ENCODE peak calls at places on chromosomes 1 and 21, in six cellular contexts. A, Y, U, B, F and P are unnamed samples.

GRCh38 chr1:156160744-156161181 is 7.4 kb downstream of the SEMA4A start:
- DNase-seq in A (peak; percentile 58), Y (peak; percentile 74), U (peak; percentile 75), B (peak; percentile 89), F (no peak), P (peak; percentile 82)

GRCh38 chr1:187621961-187622360 is 793.2 kb downstream of the PLA2G4A start:
- DNase-seq in A (peak; percentile 37), Y (no peak), U (peak; percentile 59), B (no peak), F (no peak), P (no peak)

GRCh38 chr1:159913451-159914192 is 11.7 kb downstream of the TAGLN2 start:
- DNase-seq in A (no peak), Y (no peak), U (no peak), B (peak; percentile 85), F (no peak), P (peak; percentile 71)

GRCh38 chr1:17439250-17440073 is at the start of gene RCC2:
- DNase-seq in A (peak; percentile 80), Y (peak; percentile 62), U (peak; percentile 87), B (no peak), F (no peak), P (peak; percentile 79)

GRCh38 chr1:67429528-67430357 is 459 bp downstream of the SERBP1 start:
- DNase-seq in A (no peak), Y (no peak), U (peak; percentile 34), B (no peak), F (no peak), P (peak; percentile 40)

GRCh38 chr1:112633628-112634027 is 14.0 kb downstream of the CAPZA1 start:
- DNase-seq in A (no peak), Y (no peak), U (no peak), B (no peak), F (no peak), P (peak; percentile 60)

GRCh38 chr1:11045428-11046269 is 1.4 kb downstream of the MASP2 start:
- DNase-seq in A (no peak), Y (no peak), U (no peak), B (peak; percentile 93), F (no peak), P (peak; percentile 49)

GRCh38 chr1:53046930-53047329 is 15.1 kb upstream of the PODN start:
- DNase-seq in A (peak; percentile 64), Y (no peak), U (peak; percentile 52), B (no peak), F (no peak), P (no peak)

GRCh38 chr1:64484651-64485050 is 14.7 kb downstream of the CACHD1 start:
- DNase-seq in A (no peak), Y (no peak), U (peak; percentile 22), B (no peak), F (no peak), P (no peak)

DNA sequence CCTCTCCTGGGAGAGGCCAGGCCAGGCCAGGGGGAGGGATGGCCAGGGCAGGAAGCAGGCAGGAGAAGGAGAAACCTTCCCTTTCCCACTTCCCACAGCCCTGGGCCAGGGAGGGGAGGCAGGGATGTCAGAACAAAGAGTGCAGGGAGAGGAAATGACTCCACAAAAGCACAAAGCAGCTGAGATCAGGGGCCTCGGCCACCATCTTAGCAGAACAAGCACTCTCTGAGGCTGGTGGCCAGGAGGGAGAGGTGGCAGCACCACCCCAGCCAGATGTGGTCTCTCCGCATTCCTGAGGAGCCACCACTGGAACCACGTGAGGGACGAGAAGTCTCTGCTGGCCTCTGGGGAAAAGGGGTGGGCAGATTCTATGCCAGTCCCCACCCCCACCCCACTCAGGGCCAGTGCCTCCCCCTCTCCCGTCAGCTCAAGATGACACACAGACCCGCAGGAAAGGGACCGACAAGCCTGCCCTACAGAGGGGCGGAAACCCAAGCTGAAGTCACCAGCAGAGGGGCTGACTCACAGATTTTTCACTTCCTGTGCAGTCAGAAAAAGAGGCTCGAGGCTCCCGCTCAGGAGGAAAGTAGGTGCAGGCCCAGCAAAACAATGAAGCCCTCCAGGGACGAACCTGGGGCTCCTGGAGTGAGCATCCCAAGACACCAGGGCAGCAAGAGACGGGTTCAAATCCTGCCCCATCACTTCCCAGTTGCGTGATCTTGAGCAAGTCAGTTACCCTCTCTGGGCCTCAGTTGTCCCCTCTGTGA is 24.1 kb upstream of the ALDH4A1 start:
- DNase-seq in A (peak; percentile 96), Y (no peak), U (peak; percentile 97), B (no peak), F (no peak), P (peak; percentile 86)
- H2BK5ac ChIP-seq in A (peak overlapping the region; percentile 98), Y (no peak overlapping the region), U (no peak overlapping the region), B (no peak overlapping the region), F (no peak overlapping the region), P (no peak overlapping the region)

DNA sequence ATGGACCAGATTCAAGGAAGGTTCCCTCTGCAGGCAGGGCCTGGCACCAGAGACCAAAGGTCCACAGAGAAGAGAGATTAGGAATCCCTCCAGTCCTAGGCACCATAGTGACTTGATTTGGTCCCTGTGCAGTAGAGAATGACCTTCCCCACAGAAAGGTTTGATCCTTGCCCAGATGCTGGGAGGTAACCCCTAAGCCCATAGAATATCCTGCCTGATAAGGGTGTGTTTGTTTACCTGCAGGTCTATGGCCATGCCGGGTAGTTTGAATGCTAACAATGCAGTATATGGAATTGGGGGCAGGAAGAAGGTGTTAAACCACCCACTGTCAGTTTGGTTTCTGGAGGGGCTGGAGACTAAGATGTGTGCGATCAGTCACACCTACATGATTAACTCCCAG is 57.1 kb upstream of the NFASC start:
- DNase-seq in A (no peak), Y (no peak), U (no peak), B (no peak), F (no peak), P (no peak)
- H3K23ac ChIP-seq in A (no peak overlapping the region), Y (no peak overlapping the region), U (no peak overlapping the region), B (no peak overlapping the region), F (no peak overlapping the region), P (no peak overlapping the region)

DNA sequence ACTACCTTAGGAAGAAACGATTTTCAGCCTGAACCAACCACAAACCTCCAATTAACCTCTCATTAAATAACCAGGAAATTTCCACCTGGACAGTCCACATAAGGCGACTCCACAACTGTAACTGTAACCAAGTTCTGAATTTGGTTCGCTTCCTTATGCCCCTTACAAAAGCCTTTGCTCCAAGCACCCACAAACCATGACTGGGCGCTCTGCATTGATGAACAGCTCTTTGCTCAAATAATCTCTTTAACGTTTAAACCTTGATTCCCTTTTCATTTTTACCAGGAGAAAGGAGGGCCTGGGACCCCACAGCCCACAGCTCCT is 38.2 kb upstream of the ZNF124 start:
- DNase-seq in A (peak; percentile 15), Y (no peak), U (no peak), B (no peak), F (no peak), P (no peak)
- H2BK5ac ChIP-seq in A (no peak overlapping the region), Y (no peak overlapping the region), U (no peak overlapping the region), B (no peak overlapping the region), F (peak overlapping the region; percentile 21), P (no peak overlapping the region)

DNA sequence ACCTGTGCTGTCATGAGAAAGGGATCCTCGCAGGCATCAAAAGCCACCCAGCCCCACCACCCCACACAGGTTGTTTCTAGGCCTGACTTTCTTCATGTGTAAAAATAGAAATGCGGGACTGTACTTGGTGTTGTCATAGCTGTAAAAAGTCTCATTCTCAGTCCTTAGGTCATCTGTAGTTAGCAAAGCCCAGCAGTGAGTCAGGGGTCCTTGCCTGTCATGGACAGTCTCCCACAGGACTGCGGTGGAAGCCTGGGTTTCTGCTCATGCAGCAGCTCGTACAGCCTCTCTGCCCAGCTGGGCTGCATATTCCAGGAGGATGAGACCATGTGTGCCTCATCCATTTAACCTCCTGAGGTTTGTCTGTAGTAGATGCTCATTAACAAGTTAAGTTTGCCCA is 58.2 kb downstream of the MRPS6 start:
- DNase-seq in A (peak; percentile 15), Y (no peak), U (peak; percentile 70), B (no peak), F (no peak), P (no peak)
- H3K23ac ChIP-seq in A (no peak overlapping the region), Y (no peak overlapping the region), U (no peak overlapping the region), B (no peak overlapping the region), F (no peak overlapping the region), P (no peak overlapping the region)

GRCh38 chr1:46215504-46215903 is 12.4 kb downstream of the LURAP1 start:
- DNase-seq in A (no peak), Y (no peak), U (no peak), B (no peak), F (no peak), P (no peak)

GRCh38 chr1:46205141-46205540 is 2.0 kb downstream of the LURAP1 start:
- DNase-seq in A (no peak), Y (no peak), U (no peak), B (no peak), F (no peak), P (no peak)

GRCh38 chr1:46205794-46206193 is 2.7 kb downstream of the LURAP1 start:
- DNase-seq in A (no peak), Y (no peak), U (no peak), B (no peak), F (no peak), P (no peak)

GRCh38 chr1:46211051-46211450 is 7.9 kb downstream of the LURAP1 start:
- DNase-seq in A (no peak), Y (no peak), U (peak; percentile 18), B (no peak), F (no peak), P (peak; percentile 56)

GRCh38 chr1:46210561-46210960 is 7.4 kb downstream of the LURAP1 start:
- DNase-seq in A (no peak), Y (no peak), U (no peak), B (no peak), F (no peak), P (no peak)
- H2BK5ac ChIP-seq in A (no peak overlapping the region), Y (no peak overlapping the region), U (no peak overlapping the region), B (no peak overlapping the region), F (no peak overlapping the region), P (no peak overlapping the region)

DNA sequence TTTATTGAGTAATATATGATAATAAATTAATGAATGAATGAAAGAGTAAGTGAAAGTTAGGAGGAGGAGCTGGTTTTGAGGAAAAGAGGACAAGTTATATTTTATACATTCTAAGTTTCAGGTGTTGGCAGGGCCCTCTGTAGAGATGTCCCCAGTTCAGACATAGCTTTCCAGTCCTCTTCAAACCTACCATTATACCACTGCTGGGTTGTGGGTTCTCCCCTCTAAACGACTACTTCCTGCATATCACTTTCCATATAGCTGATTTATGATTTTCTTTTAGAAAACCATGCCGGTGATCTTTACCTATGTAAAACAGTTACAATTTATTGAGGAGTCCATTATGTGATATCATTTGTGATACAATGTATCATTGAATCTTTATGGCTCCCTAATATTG is 116.9 kb downstream of the RUNX1 start:
- DNase-seq in A (no peak), Y (no peak), U (no peak), B (no peak), F (no peak), P (no peak)
- H3K23ac ChIP-seq in A (no peak overlapping the region), Y (no peak overlapping the region), U (no peak overlapping the region), B (no peak overlapping the region), F (no peak overlapping the region), P (no peak overlapping the region)

GRCh38 chr1:170214117-170214979 is 68.6 kb downstream of the NTMT2 start:
- DNase-seq in A (peak; percentile 28), Y (no peak), U (peak; percentile 19), B (no peak), F (no peak), P (no peak)
- H2BK5ac ChIP-seq in A (no peak overlapping the region), Y (no peak overlapping the region), U (no peak overlapping the region), B (no peak overlapping the region), F (no peak overlapping the region), P (no peak overlapping the region)

DNA sequence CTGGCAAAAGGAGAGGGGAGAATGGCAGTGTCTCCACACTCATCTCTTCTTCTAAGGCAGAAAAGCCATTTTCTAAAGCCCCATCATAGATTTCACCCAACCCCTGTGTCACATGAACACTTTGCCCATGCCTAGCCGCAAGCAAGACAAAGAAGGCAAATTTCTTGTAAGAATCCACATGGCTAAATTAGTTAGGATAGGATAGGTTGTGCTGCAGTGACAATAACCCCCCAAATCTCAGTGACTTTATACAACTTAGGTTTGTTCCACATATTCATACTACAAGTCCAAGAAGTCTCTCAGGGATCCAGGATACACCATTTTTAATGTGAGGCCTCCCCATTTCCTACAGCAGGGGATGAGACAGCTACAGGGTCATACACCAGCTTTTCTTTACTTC is 40.8 kb downstream of the MIS18A start:
- DNase-seq in A (no peak), Y (no peak), U (no peak), B (no peak), F (no peak), P (no peak)
- H3K23ac ChIP-seq in A (no peak overlapping the region), Y (no peak overlapping the region), U (no peak overlapping the region), B (no peak overlapping the region), F (no peak overlapping the region), P (no peak overlapping the region)